ENCODE peak calls at places on chromosomes 6 and 20, in seven cellular contexts. C is RPMI7951; B is lower lobe of right lung; A is CD4-positive, alpha-beta memory T cell; P is body of pancreas; Y is occipital lobe; T is G401. U is an unnamed sample.
A peak's percentile ranks its signal among the peaks of the same experiment; 100 is the strongest.

GRCh38 chr20:63112491-63113219 is 103.3 kb downstream of the YTHDF1 start:
- DNase-seq in Y (no peak), P (no peak), A (no peak), B (peak; percentile 10), T (no peak), C (no peak), U (peak; percentile 29)

GRCh38 chr6:105310371-105310770 is 92.5 kb downstream of the PREP start:
- DNase-seq in C (no peak), P (no peak), Y (no peak), T (no peak), B (no peak), A (no peak), U (no peak)

GRCh38 chr6:70135783-70136182 is 167.1 kb downstream of the COL9A1 start:
- DNase-seq in A (no peak), P (no peak), B (no peak), Y (no peak), C (no peak), T (no peak), U (no peak)

GRCh38 chr6:111294374-111294967 is 188.5 kb downstream of the REV3L start:
- DNase-seq in T (no peak), C (no peak), B (no peak), P (no peak), A (no peak), Y (no peak), U (no peak)

GRCh38 chr20:44911264-44911921 is 1.5 kb downstream of the PABPC1L start:
- DNase-seq in T (peak; percentile 34), P (peak; percentile 78), Y (no peak), C (peak; percentile 56), A (peak; percentile 36), B (peak; percentile 86), U (peak; percentile 83)

GRCh38 chr20:3889489-3890409 is 562 bp downstream of the PANK2 start:
- DNase-seq in Y (no peak), T (peak; percentile 46), A (peak; percentile 26), C (peak; percentile 48), B (peak; percentile 73), P (peak; percentile 37), U (peak; percentile 86)

GRCh38 chr6:57324538-57324937 is 7.1 kb downstream of the PRIM2 start:
- DNase-seq in B (no peak), A (peak; percentile 23), Y (no peak), C (peak; percentile 21), P (no peak), T (peak; percentile 19), U (no peak)

GRCh38 chr20:38221041-38221589 is 39.4 kb downstream of the KIAA1755 start:
- DNase-seq in P (peak; percentile 65), B (peak; percentile 79), Y (peak; percentile 35), C (peak; percentile 84), T (peak; percentile 39), A (peak; percentile 49), U (peak; percentile 86)

GRCh38 chr20:23152308-23152892 is 66.3 kb upstream of the CD93 start:
- DNase-seq in T (no peak), B (no peak), P (peak; percentile 73), Y (no peak), A (no peak), C (peak; percentile 93), U (peak; percentile 90)

GRCh38 chr20:44688053-44688625 is 27.0 kb upstream of the CCN5 start:
- DNase-seq in Y (no peak), P (no peak), B (no peak), C (no peak), A (no peak), T (no peak), U (no peak)

GRCh38 chr6:150991487-150991886 is 126.0 kb downstream of the MTHFD1L start:
- DNase-seq in T (no peak), A (no peak), Y (no peak), P (no peak), B (no peak), C (no peak), U (no peak)